ENCODE peak calls at places on chromosome 15, in five cellular contexts. N is COR-L47, F is NCI-H1092 treated with DMSO at 0.1 percent for 48 hours, S is hypothalamus, X is foreskin fibroblast. G is an unnamed sample.

GRCh38 chr15:65066635-65067333 is 1.0 kb downstream of the RASL12 start:
- DNase-seq in N (no peak), F (no peak), S (no peak), X (no peak), G (no peak)

GRCh38 chr15:90482124-90483011 is 47.4 kb upstream of the CRTC3 start:
- DNase-seq in N (no peak), F (peak), S (peak), X (peak), G (peak)

GRCh38 chr15:58115692-58116091 is 22.5 kb upstream of the AQP9 start:
- DNase-seq in N (no peak), F (no peak), S (no peak), X (no peak), G (peak)

GRCh38 chr15:39657181-39657580 is 76.3 kb downstream of the THBS1 start:
- DNase-seq in N (no peak), F (no peak), S (no peak), X (peak), G (no peak)

GRCh38 chr15:64454282-64454681 is 6.1 kb upstream of the ZNF609 start:
- DNase-seq in N (no peak), F (no peak), S (no peak), X (no peak), G (no peak)

GRCh38 chr15:88083828-88084760 is 172.4 kb downstream of the NTRK3 start:
- DNase-seq in N (no peak), F (no peak), S (no peak), X (no peak), G (peak)

GRCh38 chr15:97129684-97130083 is 799.2 kb downstream of the NR2F2 start:
- DNase-seq in N (no peak), F (no peak), S (no peak), X (no peak), G (no peak)

GRCh38 chr15:77531191-77532000 is 101.3 kb downstream of the LINGO1 start:
- DNase-seq in N (no peak), F (no peak), S (no peak), X (no peak), G (no peak)

GRCh38 chr15:51266548-51266947 is 71.8 kb downstream of the CYP19A1 start:
- DNase-seq in N (no peak), F (no peak), S (peak), X (no peak), G (peak)

GRCh38 chr15:77974098-77974414 is 103.5 kb downstream of the TBC1D2B start:
- DNase-seq in N (no peak), F (peak), S (peak), X (peak), G (peak)

GRCh38 chr15:40429068-40429707 is 11.6 kb upstream of the BAHD1 start:
- DNase-seq in N (no peak), F (no peak), S (no peak), X (no peak), G (no peak)

GRCh38 chr15:94327356-94327936 is 96.1 kb downstream of the MCTP2 start:
- DNase-seq in N (peak), F (peak), S (peak), X (peak), G (peak)

GRCh38 chr15:31262901-31263671 is 63.5 kb upstream of the KLF13 start:
- DNase-seq in N (no peak), F (no peak), S (peak), X (peak), G (peak)

GRCh38 chr15:76401285-76401684 is 64.7 kb downstream of the ISL2 start:
- DNase-seq in N (no peak), F (peak), S (no peak), X (peak), G (no peak)

G was measured in AG20443.